ENCODE peak calls at places on chromosomes 12 and 14, in four cellular contexts. O is colonic mucosa, Z is ovary, U is AG04449. V is an unnamed sample.

GRCh38 chr12:92973614-92974013 is 44.5 kb upstream of the EEA1 start:
- DNase-seq in U (peak), Z (no peak), O (no peak), V (no peak)

GRCh38 chr12:92065018-92065499 is 80.6 kb downstream of the BTG1 start:
- DNase-seq in O (peak), Z (no peak), U (no peak), V (no peak)

GRCh38 chr12:111201036-111201435 is 167.9 kb downstream of the PHETA1 start:
- DNase-seq in Z (no peak), O (no peak), U (no peak), V (no peak)

GRCh38 chr12:65182012-65182739 is 12.8 kb downstream of the LEMD3 start:
- DNase-seq in U (no peak), Z (no peak), O (no peak), V (no peak)

GRCh38 chr14:25411933-25412757 is 362.2 kb upstream of the STXBP6 start:
- DNase-seq in O (no peak), U (no peak), Z (no peak), V (no peak)

GRCh38 chr14:104280902-104281767 is 142.7 kb downstream of the KIF26A start:
- DNase-seq in U (no peak), O (no peak), Z (peak), V (no peak)

GRCh38 chr12:31203261-31203660 is 122.7 kb downstream of the SINHCAF start:
- DNase-seq in Z (no peak), U (no peak), O (no peak), V (no peak)

GRCh38 chr12:52279683-52280318 is 5.4 kb downstream of the KRT86 start:
- DNase-seq in Z (no peak), U (no peak), O (no peak), V (no peak)

GRCh38 chr12:67299526-67299925 is 30.4 kb downstream of the CAND1 start:
- DNase-seq in U (no peak), Z (no peak), O (no peak), V (no peak)

GRCh38 chr12:62332598-62332997 is 72.4 kb downstream of the USP15 start:
- DNase-seq in O (no peak), Z (no peak), U (peak), V (no peak)

GRCh38 chr12:45729233-45730115 is at the start of gene ARID2:
- DNase-seq in U (no peak), Z (peak), O (peak), V (no peak)

GRCh38 chr12:4272976-4273650 is 449 bp upstream of the CCND2 start:
- DNase-seq in O (no peak), Z (no peak), U (no peak), V (no peak)

GRCh38 chr14:103480595-103480994 is 42.0 kb downstream of the CKB start:
- DNase-seq in U (no peak), O (no peak), Z (no peak), V (no peak)

GRCh38 chr12:62801796-62802195 is 133.2 kb downstream of the PPM1H start:
- DNase-seq in U (no peak), Z (no peak), O (no peak), V (no peak)

GRCh38 chr14:104108570-104109060 is 23.1 kb downstream of the ASPG start:
- DNase-seq in Z (peak), U (no peak), O (no peak), V (no peak)

GRCh38 chr14:102086346-102086971 is 385 bp downstream of the HSP90AA1 start:
- DNase-seq in U (no peak), O (peak), Z (peak), V (no peak)

GRCh38 chr14:21042918-21043317 is 756 bp downstream of the RNASE7 start:
- DNase-seq in Z (no peak), U (no peak), O (no peak), V (no peak)

GRCh38 chr14:68607081-68607851 is 185.6 kb downstream of the ZFP36L1 start:
- DNase-seq in Z (peak), O (peak), U (no peak), V (no peak)

GRCh38 chr12:48618541-48618940 is 48.7 kb upstream of the LALBA start:
- DNase-seq in U (no peak), Z (peak), O (peak), V (peak)

GRCh38 chr12:54240971-54241588 is 38.8 kb downstream of the CBX5 start:
- DNase-seq in O (no peak), Z (no peak), U (no peak), V (no peak)

GRCh38 chr14:89367449-89368120 is 49.4 kb downstream of the FOXN3 start:
- DNase-seq in U (no peak), Z (no peak), O (peak), V (no peak)

GRCh38 chr12:15677207-15677606 is 112.0 kb downstream of the EPS8 start:
- DNase-seq in U (no peak), Z (no peak), O (no peak), V (no peak)

DNA sequence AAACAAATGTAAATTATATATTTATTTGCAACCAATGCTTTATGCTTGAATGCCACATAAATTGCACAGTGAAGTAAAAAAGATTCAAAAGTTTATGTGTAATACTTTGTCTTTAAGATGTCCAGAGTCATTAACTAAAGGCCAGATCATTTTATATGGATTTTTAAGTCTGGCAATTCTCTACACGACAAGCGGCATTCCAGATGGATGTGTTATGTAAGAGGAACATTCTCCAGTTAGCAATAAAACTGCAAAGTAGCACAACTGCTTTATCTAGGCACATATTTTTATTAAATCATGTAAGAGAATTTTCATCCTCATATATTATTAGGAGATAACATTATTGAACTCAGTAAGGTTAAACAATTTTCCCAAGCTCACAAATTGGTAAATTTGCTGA is 1717.7 kb upstream of the SEL1L start:
- DNase-seq in U (no peak), Z (no peak), O (no peak), V (no peak)
- TF ChIP-seq CTCF in U (no peak), Z (no peak), O (no peak), V (no peak)

GRCh38 chr12:94768398-94769039 is 118.2 kb upstream of the TMCC3 start:
- DNase-seq in U (no peak), O (peak), Z (no peak), V (no peak)
- H3K4me3 ChIP-seq in U (no peak), O (no peak), Z (no peak), V (no peak)

GRCh38 chr12:99658950-99659349 is 11.4 kb downstream of the GARIN6 start:
- DNase-seq in O (no peak), Z (no peak), U (no peak), V (no peak)
- TF ChIP-seq CTCF in O (no peak), Z (no peak), U (no peak), V (no peak)

GRCh38 chr14:45907782-45908181 is 654.8 kb upstream of the MIS18BP1 start:
- DNase-seq in O (no peak), U (no peak), Z (no peak), V (no peak)
- H3K4me3 ChIP-seq in O (no peak), U (no peak), Z (no peak), V (no peak)

GRCh38 chr12:56243731-56244181 is 13.9 kb downstream of the SLC39A5 start:
- DNase-seq in U (no peak), O (no peak), Z (no peak), V (no peak)

GRCh38 chr12:56244494-56244893 is 13.7 kb downstream of the ANKRD52 start:
- DNase-seq in Z (no peak), U (no peak), O (no peak), V (no peak)

GRCh38 chr12:56252649-56253048 is 5.5 kb downstream of the ANKRD52 start:
- DNase-seq in Z (no peak), U (no peak), O (no peak), V (no peak)

GRCh38 chr12:56247923-56248322 is 10.3 kb downstream of the ANKRD52 start:
- DNase-seq in U (no peak), Z (no peak), O (no peak), V (no peak)

DNA sequence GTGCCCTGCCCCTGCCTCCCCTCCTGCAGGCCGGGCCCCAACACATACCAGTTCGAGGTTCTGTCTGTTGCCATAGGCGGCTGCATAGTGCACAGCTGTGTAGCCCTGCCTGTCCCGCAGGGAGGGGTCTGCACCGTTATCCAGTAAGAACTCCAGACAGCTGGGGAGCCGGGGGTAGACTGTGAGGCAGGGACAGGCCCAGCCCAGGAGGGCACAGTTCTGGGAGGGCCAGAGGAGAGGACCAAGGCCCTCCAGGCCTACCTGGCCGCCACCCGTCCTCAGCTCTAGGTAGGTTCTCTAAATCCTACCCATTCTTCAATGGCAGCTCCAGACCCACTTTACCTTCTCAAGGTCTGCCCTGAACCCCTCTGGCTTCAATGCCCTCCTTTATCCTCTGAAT is 9.5 kb downstream of the ANKRD52 start:
- DNase-seq in O (no peak), U (no peak), Z (no peak), V (no peak)
- TF ChIP-seq CTCF in O (no peak), U (no peak), Z (no peak), V (no peak)

DNA sequence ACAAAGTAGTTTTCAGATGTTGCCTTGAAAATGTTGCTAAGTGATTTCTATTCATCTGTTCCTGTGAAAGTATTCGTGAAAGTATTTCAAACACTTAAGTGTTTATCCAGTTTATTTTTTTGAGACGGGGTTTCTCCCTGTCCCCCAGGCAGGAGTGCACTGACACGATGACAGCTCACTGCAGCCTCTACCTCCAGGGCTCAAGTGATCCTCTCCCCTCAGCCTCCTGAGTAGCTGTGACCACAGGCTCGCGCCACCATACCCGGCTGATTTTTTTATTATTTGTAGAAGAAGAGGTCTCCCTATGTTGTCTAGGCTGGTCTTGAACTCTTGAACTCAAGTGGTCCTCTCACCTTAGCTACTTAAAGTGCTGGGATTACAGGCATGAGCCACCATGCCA is 1.7 kb downstream of the ZDHHC17 start:
- DNase-seq in Z (no peak), U (no peak), O (no peak), V (no peak)
- H3K4me3 ChIP-seq in Z (peak), U (peak), O (no peak), V (peak)

DNA sequence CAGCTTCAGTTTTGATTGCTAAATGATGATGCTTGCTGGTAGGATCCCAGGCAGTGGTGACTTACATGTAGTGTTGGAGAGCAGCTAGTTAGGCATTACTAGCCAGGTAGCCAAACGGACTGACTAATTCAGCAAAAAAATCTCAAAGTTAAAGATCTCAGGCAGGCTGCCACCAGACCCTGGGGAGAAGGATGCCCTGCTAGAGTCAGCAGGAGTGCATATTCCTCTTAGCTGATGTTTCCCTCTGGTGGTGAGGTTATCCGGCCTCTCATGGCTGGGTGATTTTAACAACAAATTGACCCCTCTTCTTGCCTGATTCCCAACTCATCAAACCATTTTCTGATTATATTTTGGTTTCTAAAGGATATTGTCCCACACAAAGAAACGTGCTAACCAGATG is 2.8 kb downstream of the EFS start:
- DNase-seq in U (no peak), O (no peak), Z (no peak), V (no peak)
- TF ChIP-seq CTCF in U (peak), O (no peak), Z (no peak), V (no peak)

DNA sequence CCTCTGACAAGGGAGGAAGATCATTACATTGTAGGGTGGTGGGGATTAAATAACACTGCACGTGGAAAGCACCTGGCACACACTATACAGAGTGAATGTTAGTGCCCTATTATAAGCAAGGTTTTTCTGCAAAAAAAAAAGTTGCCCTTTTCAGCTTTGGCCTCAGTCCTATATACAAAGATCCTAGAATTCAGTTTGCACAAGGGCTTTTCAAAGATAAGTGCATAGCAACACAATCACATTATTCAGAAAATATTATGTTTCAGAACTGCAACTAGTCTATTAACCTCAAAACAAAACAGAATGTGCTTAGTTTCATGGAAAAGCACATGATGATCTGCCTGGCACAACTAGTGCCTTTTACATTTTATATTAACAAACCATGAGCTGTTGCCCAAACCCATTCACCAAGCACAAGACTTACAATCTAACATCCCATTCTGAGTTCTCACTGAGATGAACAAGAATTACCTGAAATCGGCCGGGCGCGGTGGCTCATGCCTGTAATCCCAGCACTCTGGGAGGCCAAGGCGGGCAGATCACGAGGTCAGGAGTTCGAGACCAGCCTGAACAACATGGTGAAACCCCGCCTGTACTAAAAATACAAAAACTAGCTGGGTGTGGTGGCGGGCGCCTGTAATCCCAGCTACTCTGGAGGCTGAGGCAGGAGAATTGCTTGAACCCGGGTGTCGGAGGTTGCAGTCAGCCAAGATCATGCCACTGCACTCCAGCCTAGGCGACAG is 1.8 kb downstream of the TM7SF3 start:
- DNase-seq in U (no peak), O (no peak), Z (no peak), V (no peak)
- H3K4me3 ChIP-seq in U (no peak), O (no peak), Z (no peak), V (peak)

GRCh38 chr14:100140452-100141132 is 18.9 kb downstream of the DEGS2 start:
- DNase-seq in Z (no peak), O (peak), U (no peak), V (no peak)
- TF ChIP-seq CTCF in Z (no peak), O (no peak), U (peak), V (no peak)

GRCh38 chr12:116164263-116164817 is 113.2 kb downstream of the MED13L start:
- DNase-seq in O (no peak), U (no peak), Z (no peak), V (no peak)
- H3K4me3 ChIP-seq in O (no peak), U (no peak), Z (no peak), V (no peak)

V was measured in HFF-Myc.